ENCODE peak calls at places on chromosomes 2 and 18, in five cellular contexts. One of them, this sample, is unnamed.

GRCh38 chr18:50582500-50582899 is 22.6 kb downstream of the MAPK4 start:
- DNase-seq in A673: no peak
- DNase-seq in GM13977: no peak
- DNase-seq in kidney epithelial cell: no peak
- DNase-seq in BJ: no peak
- DNase-seq in this sample: no peak

GRCh38 chr2:11411768-11412448 is 54.1 kb downstream of the E2F6 start:
- DNase-seq in A673: peak
- DNase-seq in GM13977: no peak
- DNase-seq in kidney epithelial cell: no peak
- DNase-seq in BJ: no peak
- DNase-seq in this sample: no peak

GRCh38 chr18:5515007-5515744 is 28.6 kb downstream of the EPB41L3 start:
- DNase-seq in A673: no peak
- DNase-seq in GM13977: no peak
- DNase-seq in kidney epithelial cell: no peak
- DNase-seq in BJ: no peak
- DNase-seq in this sample: no peak

GRCh38 chr18:9516437-9517064 is 41.2 kb downstream of the RALBP1 start:
- DNase-seq in A673: peak
- DNase-seq in GM13977: peak
- DNase-seq in kidney epithelial cell: no peak
- DNase-seq in BJ: no peak
- DNase-seq in this sample: no peak

GRCh38 chr2:12428324-12428723 is 288.4 kb upstream of the TRIB2 start:
- DNase-seq in A673: no peak
- DNase-seq in GM13977: no peak
- DNase-seq in kidney epithelial cell: no peak
- DNase-seq in BJ: no peak
- DNase-seq in this sample: no peak

GRCh38 chr2:132797551-132797950 is 127.5 kb upstream of the LYPD1 start:
- DNase-seq in A673: no peak
- DNase-seq in GM13977: no peak
- DNase-seq in kidney epithelial cell: peak
- DNase-seq in BJ: peak
- DNase-seq in this sample: peak

GRCh38 chr2:96527052-96527964 is 9.2 kb upstream of the ARID5A start:
- DNase-seq in A673: no peak
- DNase-seq in GM13977: peak
- DNase-seq in kidney epithelial cell: no peak
- DNase-seq in BJ: no peak
- DNase-seq in this sample: no peak

GRCh38 chr2:70089220-70089945 is 2.1 kb downstream of the PCBP1 start:
- DNase-seq in A673: peak
- DNase-seq in GM13977: no peak
- DNase-seq in kidney epithelial cell: no peak
- DNase-seq in BJ: no peak
- DNase-seq in this sample: no peak

GRCh38 chr2:241545523-241546473 is 12.7 kb upstream of the BOK start:
- DNase-seq in A673: no peak
- DNase-seq in GM13977: no peak
- DNase-seq in kidney epithelial cell: no peak
- DNase-seq in BJ: no peak
- DNase-seq in this sample: no peak
- TF ChIP-seq CTCF in A673: no peak
- TF ChIP-seq CTCF in GM13977: no peak
- TF ChIP-seq CTCF in kidney epithelial cell: no peak
- TF ChIP-seq CTCF in BJ: no peak
- TF ChIP-seq CTCF in this sample: no peak

GRCh38 chr2:64565358-64565757 is 41.2 kb downstream of the AFTPH start:
- DNase-seq in A673: no peak
- DNase-seq in GM13977: no peak
- DNase-seq in kidney epithelial cell: no peak
- DNase-seq in BJ: no peak
- DNase-seq in this sample: no peak

GRCh38 chr2:64565949-64566705 is 42.0 kb downstream of the AFTPH start:
- DNase-seq in A673: no peak
- DNase-seq in GM13977: no peak
- DNase-seq in kidney epithelial cell: no peak
- DNase-seq in BJ: no peak
- DNase-seq in this sample: no peak

GRCh38 chr2:64563436-64563938 is 39.4 kb downstream of the AFTPH start:
- DNase-seq in A673: no peak
- DNase-seq in GM13977: no peak
- DNase-seq in kidney epithelial cell: no peak
- DNase-seq in BJ: no peak
- DNase-seq in this sample: no peak

GRCh38 chr2:64558682-64559081 is 34.6 kb downstream of the AFTPH start:
- DNase-seq in A673: no peak
- DNase-seq in GM13977: no peak
- DNase-seq in kidney epithelial cell: no peak
- DNase-seq in BJ: no peak
- DNase-seq in this sample: no peak

DNA sequence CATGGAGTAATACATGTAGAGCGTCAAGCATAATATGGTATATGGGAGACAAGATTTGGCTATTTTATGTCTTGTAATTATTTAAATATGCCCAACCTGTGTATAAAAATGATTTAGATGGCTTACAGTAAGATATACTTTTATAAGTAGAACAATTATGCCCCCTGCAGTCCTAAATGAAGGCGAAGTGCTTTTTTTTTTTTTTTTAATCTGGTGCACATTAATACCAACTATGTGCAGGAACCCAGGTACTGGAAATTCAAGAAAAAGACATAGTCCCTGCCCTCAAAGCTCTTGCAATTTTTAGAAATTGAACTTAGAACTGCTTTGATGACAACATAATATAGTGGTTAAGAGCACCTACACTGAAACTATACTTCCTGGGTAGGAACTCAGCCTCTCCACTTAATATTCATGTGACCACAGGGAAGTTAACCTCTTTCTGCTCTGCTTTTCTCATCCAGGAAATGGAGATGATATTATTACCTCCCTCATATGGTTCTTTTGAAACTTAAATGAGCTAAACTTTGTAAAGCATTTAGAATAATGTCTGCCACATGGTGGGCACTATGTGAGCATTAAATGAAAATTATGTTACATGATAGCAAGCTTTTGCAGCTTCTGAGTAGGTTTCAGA is 38.1 kb downstream of the AFTPH start:
- DNase-seq in A673: peak
- DNase-seq in GM13977: no peak
- DNase-seq in kidney epithelial cell: no peak
- DNase-seq in BJ: no peak
- DNase-seq in this sample: no peak
- TF ChIP-seq CTCF in A673: peak
- TF ChIP-seq CTCF in GM13977: no peak
- TF ChIP-seq CTCF in kidney epithelial cell: peak
- TF ChIP-seq CTCF in BJ: peak
- TF ChIP-seq CTCF in this sample: peak

GRCh38 chr2:120469486-120469885 is 123.5 kb downstream of the INHBB start:
- DNase-seq in A673: no peak
- DNase-seq in GM13977: no peak
- DNase-seq in kidney epithelial cell: no peak
- DNase-seq in BJ: no peak
- DNase-seq in this sample: no peak

GRCh38 chr2:120470717-120471060 is 124.8 kb downstream of the INHBB start:
- DNase-seq in A673: no peak
- DNase-seq in GM13977: no peak
- DNase-seq in kidney epithelial cell: no peak
- DNase-seq in BJ: no peak
- DNase-seq in this sample: no peak

GRCh38 chr2:120470041-120470716 is 124.2 kb downstream of the INHBB start:
- DNase-seq in A673: no peak
- DNase-seq in GM13977: no peak
- DNase-seq in kidney epithelial cell: peak
- DNase-seq in BJ: peak
- DNase-seq in this sample: peak

GRCh38 chr2:120472031-120472430 is 126.1 kb downstream of the INHBB start:
- DNase-seq in A673: no peak
- DNase-seq in GM13977: no peak
- DNase-seq in kidney epithelial cell: no peak
- DNase-seq in BJ: no peak
- DNase-seq in this sample: no peak

GRCh38 chr2:120471166-120471565 is 125.2 kb downstream of the INHBB start:
- DNase-seq in A673: no peak
- DNase-seq in GM13977: no peak
- DNase-seq in kidney epithelial cell: no peak
- DNase-seq in BJ: no peak
- DNase-seq in this sample: no peak
- TF ChIP-seq CTCF in A673: no peak
- TF ChIP-seq CTCF in GM13977: no peak
- TF ChIP-seq CTCF in kidney epithelial cell: no peak
- TF ChIP-seq CTCF in BJ: no peak
- TF ChIP-seq CTCF in this sample: no peak

GRCh38 chr2:149556452-149556851 is 31.1 kb downstream of the MMADHC start:
- DNase-seq in A673: no peak
- DNase-seq in GM13977: no peak
- DNase-seq in kidney epithelial cell: no peak
- DNase-seq in BJ: no peak
- DNase-seq in this sample: no peak

GRCh38 chr2:149564983-149565382 is 22.6 kb downstream of the MMADHC start:
- DNase-seq in A673: no peak
- DNase-seq in GM13977: no peak
- DNase-seq in kidney epithelial cell: no peak
- DNase-seq in BJ: no peak
- DNase-seq in this sample: no peak

GRCh38 chr2:149562304-149562703 is 25.3 kb downstream of the MMADHC start:
- DNase-seq in A673: peak
- DNase-seq in GM13977: peak
- DNase-seq in kidney epithelial cell: peak
- DNase-seq in BJ: peak
- DNase-seq in this sample: no peak

GRCh38 chr2:149561309-149561926 is 26.2 kb downstream of the MMADHC start:
- DNase-seq in A673: peak
- DNase-seq in GM13977: peak
- DNase-seq in kidney epithelial cell: no peak
- DNase-seq in BJ: no peak
- DNase-seq in this sample: no peak

GRCh38 chr2:149559341-149560068 is 28.1 kb downstream of the MMADHC start:
- DNase-seq in A673: no peak
- DNase-seq in GM13977: no peak
- DNase-seq in kidney epithelial cell: no peak
- DNase-seq in BJ: no peak
- DNase-seq in this sample: no peak
- TF ChIP-seq CTCF in A673: no peak
- TF ChIP-seq CTCF in GM13977: no peak
- TF ChIP-seq CTCF in kidney epithelial cell: no peak
- TF ChIP-seq CTCF in BJ: no peak
- TF ChIP-seq CTCF in this sample: no peak

DNA sequence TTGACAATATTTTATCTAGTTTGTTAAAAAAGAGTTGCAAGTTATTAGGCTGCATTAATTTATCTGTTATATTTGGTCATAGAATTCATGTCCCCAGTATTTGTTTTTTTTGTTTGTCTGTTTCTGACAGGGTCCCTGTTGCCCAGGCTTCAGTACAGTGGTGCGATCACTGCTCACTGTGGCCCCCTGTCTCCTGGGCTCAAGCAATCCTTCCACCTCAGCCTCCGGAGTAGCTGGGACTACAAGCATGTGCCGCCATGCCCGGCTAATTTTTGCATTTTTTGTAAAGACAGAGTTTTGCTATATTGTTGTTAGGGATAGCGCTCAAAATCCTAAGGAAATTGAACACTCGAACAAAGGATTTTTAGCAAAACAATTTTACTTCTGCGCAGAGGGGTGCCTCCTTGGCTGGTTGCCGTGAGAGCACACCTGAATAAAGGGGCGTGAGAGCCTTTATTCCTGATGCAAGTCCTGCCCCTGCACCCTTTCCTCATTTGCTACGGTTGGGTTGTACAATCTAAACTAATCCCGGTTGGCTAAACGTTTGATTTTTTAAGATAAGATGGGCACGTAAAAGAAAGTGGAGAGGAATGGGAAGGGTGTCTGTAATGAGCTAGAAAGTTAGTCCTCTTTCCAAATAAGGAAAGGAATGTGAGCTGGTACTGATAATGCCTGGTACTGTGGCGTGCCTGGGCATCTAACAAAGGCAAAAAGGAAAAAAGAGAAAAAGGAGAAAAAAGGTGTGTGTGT is 65.5 kb downstream of the COMMD1 start:
- DNase-seq in A673: no peak
- DNase-seq in GM13977: no peak
- DNase-seq in kidney epithelial cell: peak
- DNase-seq in BJ: no peak
- DNase-seq in this sample: no peak
- TF ChIP-seq CTCF in A673: peak
- TF ChIP-seq CTCF in GM13977: no peak
- TF ChIP-seq CTCF in kidney epithelial cell: peak
- TF ChIP-seq CTCF in BJ: no peak
- TF ChIP-seq CTCF in this sample: no peak

GRCh38 chr18:76251691-76252090 is 243.4 kb downstream of the ZNF516 start:
- DNase-seq in A673: no peak
- DNase-seq in GM13977: no peak
- DNase-seq in kidney epithelial cell: no peak
- DNase-seq in BJ: no peak
- DNase-seq in this sample: no peak

GRCh38 chr18:76256897-76257500 is 238.0 kb downstream of the ZNF516 start:
- DNase-seq in A673: peak
- DNase-seq in GM13977: no peak
- DNase-seq in kidney epithelial cell: peak
- DNase-seq in BJ: no peak
- DNase-seq in this sample: peak

GRCh38 chr18:76258209-76258608 is 236.8 kb downstream of the ZNF516 start:
- DNase-seq in A673: no peak
- DNase-seq in GM13977: no peak
- DNase-seq in kidney epithelial cell: no peak
- DNase-seq in BJ: no peak
- DNase-seq in this sample: no peak

GRCh38 chr18:76255070-76255683 is 239.9 kb downstream of the ZNF516 start:
- DNase-seq in A673: no peak
- DNase-seq in GM13977: no peak
- DNase-seq in kidney epithelial cell: no peak
- DNase-seq in BJ: no peak
- DNase-seq in this sample: no peak

DNA sequence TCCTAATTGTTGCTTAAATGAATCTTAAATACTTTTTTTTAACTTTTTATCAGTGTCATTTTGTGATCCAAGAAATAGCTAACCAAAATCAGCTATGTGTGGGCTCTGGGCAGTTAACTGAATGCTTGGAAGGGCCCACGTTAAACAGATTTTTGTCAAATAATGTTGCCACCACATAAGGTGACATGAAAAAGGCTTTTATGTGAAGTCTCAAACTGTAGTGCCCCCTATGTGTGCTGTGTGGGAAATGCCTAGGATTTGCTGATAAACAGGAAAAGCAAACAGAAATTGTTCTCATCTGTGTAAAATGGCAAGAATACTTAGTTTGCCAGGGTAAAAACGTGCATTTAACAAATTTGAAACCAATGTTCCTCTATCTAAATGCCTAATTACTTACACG is 242.2 kb downstream of the ZNF516 start:
- DNase-seq in A673: peak
- DNase-seq in GM13977: no peak
- DNase-seq in kidney epithelial cell: no peak
- DNase-seq in BJ: no peak
- DNase-seq in this sample: no peak
- TF ChIP-seq CTCF in A673: peak
- TF ChIP-seq CTCF in GM13977: peak
- TF ChIP-seq CTCF in kidney epithelial cell: peak
- TF ChIP-seq CTCF in BJ: peak
- TF ChIP-seq CTCF in this sample: peak

GRCh38 chr2:177265386-177265690 is 811 bp upstream of the NFE2L2 start:
- DNase-seq in A673: peak
- DNase-seq in GM13977: peak
- DNase-seq in kidney epithelial cell: no peak
- DNase-seq in BJ: no peak
- DNase-seq in this sample: no peak
- TF ChIP-seq CTCF in A673: peak
- TF ChIP-seq CTCF in GM13977: peak
- TF ChIP-seq CTCF in kidney epithelial cell: peak
- TF ChIP-seq CTCF in BJ: peak
- TF ChIP-seq CTCF in this sample: peak